ENCODE peak calls at places on chromosomes 16 and 17, in nine cellular contexts. G is esophagus muscularis mucosa, P is endothelial cell of umbilical vein, U is HCT116, F is A549, R is IMR-90, X is esophagus squamous epithelium, D is heart left ventricle, I is prostate gland. S is an unnamed sample.

GRCh38 chr17:31549121-31549524 is 157.6 kb downstream of the RAB11FIP4 start:
- DNase-seq in F (peak), X (no peak), R (no peak), P (peak), I (no peak), D (no peak), U (no peak), G (no peak), S (no peak)

GRCh38 chr16:19555938-19556778 is 655 bp downstream of the VPS35L start:
- DNase-seq in U (peak), P (peak), D (no peak), R (peak), X (no peak), I (no peak), F (peak), G (no peak), S (no peak)

GRCh38 chr16:30740364-30741251 is 7.6 kb upstream of the PHKG2 start:
- DNase-seq in R (peak), U (peak), F (peak), P (peak), X (no peak), G (peak), D (peak), I (peak), S (peak)

GRCh38 chr17:57080708-57081107 is 4.3 kb upstream of the AKAP1 start:
- DNase-seq in P (no peak), U (no peak), X (no peak), D (no peak), F (no peak), R (peak), G (no peak), I (no peak), S (no peak)

GRCh38 chr17:82931696-82932060 is 91.9 kb upstream of the ZNF750 start:
- DNase-seq in G (peak), R (peak), F (no peak), P (no peak), D (peak), I (no peak), X (no peak), U (no peak), S (peak)

GRCh38 chr16:48831081-48831722 is 221.2 kb upstream of the N4BP1 start:
- DNase-seq in U (peak), P (no peak), I (no peak), F (peak), R (no peak), X (no peak), D (no peak), G (peak), S (no peak)

GRCh38 chr16:87017388-87018012 is 299.7 kb downstream of the C16orf95 start:
- DNase-seq in I (no peak), G (no peak), R (peak), U (peak), F (peak), D (no peak), X (no peak), P (peak), S (no peak)

GRCh38 chr17:17870292-17870691 is 33.5 kb upstream of the SREBF1 start:
- DNase-seq in I (no peak), U (no peak), D (no peak), X (no peak), P (no peak), G (no peak), R (no peak), F (no peak), S (no peak)

GRCh38 chr16:17437142-17437720 is 33.5 kb downstream of the XYLT1 start:
- DNase-seq in U (no peak), I (no peak), R (no peak), G (no peak), X (no peak), F (no peak), D (no peak), P (no peak), S (no peak)

GRCh38 chr16:8950580-8951077 is 13.1 kb downstream of the USP7 start:
- DNase-seq in D (no peak), X (no peak), G (no peak), P (no peak), R (peak), U (no peak), F (no peak), I (no peak), S (no peak)

GRCh38 chr16:868846-869822 is 68.6 kb upstream of the GNG13 start:
- DNase-seq in U (no peak), P (no peak), R (no peak), I (no peak), G (no peak), D (no peak), X (no peak), F (no peak), S (peak)

GRCh38 chr16:89034573-89034961 is 57.6 kb upstream of the CBFA2T3 start:
- DNase-seq in R (no peak), F (no peak), D (no peak), I (no peak), G (no peak), U (no peak), P (no peak), X (no peak), S (no peak)

GRCh38 chr16:12089492-12090161 is 113.1 kb downstream of the SNX29 start:
- DNase-seq in F (no peak), I (no peak), P (peak), X (no peak), D (no peak), U (peak), R (peak), G (no peak), S (peak)

GRCh38 chr16:26019406-26019805 is 327.6 kb downstream of the HS3ST4 start:
- DNase-seq in U (no peak), G (no peak), R (no peak), I (no peak), P (no peak), F (no peak), X (no peak), D (no peak), S (no peak)

GRCh38 chr16:73047221-73047535 is 750 bp downstream of the ZFHX3 start:
- DNase-seq in D (no peak), U (no peak), F (no peak), I (no peak), P (no peak), R (peak), X (no peak), G (no peak), S (no peak)

GRCh38 chr17:64236827-64237403 is 26.1 kb downstream of the TEX2 start:
- DNase-seq in U (peak), G (no peak), R (no peak), F (peak), P (peak), X (no peak), D (no peak), I (no peak), S (no peak)

GRCh38 chr17:67637901-67638641 is 79.7 kb upstream of the NOL11 start:
- DNase-seq in U (peak), I (peak), G (no peak), D (no peak), R (no peak), F (no peak), P (no peak), X (no peak), S (peak)

GRCh38 chr16:648071-648785 is 937 bp upstream of the WDR90 start:
- DNase-seq in F (no peak), I (peak), R (no peak), P (no peak), G (no peak), X (no peak), D (no peak), U (no peak), S (no peak)

GRCh38 chr17:45410144-45411091 is 22.3 kb downstream of the ARHGAP27 start:
- DNase-seq in R (no peak), U (no peak), G (no peak), I (no peak), D (peak), P (no peak), F (no peak), X (no peak), S (no peak)

GRCh38 chr16:65600629-65601028 is 478.8 kb upstream of the CDH11 start:
- DNase-seq in G (no peak), I (no peak), D (no peak), F (no peak), R (peak), P (no peak), X (no peak), U (no peak), S (no peak)

GRCh38 chr17:72173475-72174116 is 52.8 kb downstream of the SOX9 start:
- DNase-seq in U (no peak), P (no peak), R (peak), F (no peak), G (no peak), D (no peak), X (no peak), I (no peak), S (no peak)

GRCh38 chr16:1159973-1160772 is 7.3 kb downstream of the CACNA1H start:
- DNase-seq in I (peak), F (no peak), U (no peak), R (no peak), D (peak), X (no peak), G (no peak), P (no peak), S (peak)

GRCh38 chr16:21973945-21974344 is 20.8 kb downstream of the UQCRC2 start:
- DNase-seq in X (no peak), U (no peak), R (no peak), D (no peak), P (no peak), F (no peak), I (no peak), G (no peak), S (no peak)

GRCh38 chr16:90020838-90021382 is 1.7 kb upstream of the DBNDD1 start:
- DNase-seq in D (no peak), X (no peak), I (no peak), P (no peak), F (no peak), G (no peak), U (no peak), R (peak), S (no peak)

GRCh38 chr16:11136600-11136999 is 119.4 kb downstream of the SOCS1 start:
- DNase-seq in D (peak), P (peak), X (no peak), F (no peak), I (no peak), G (no peak), U (no peak), R (no peak), S (no peak)

GRCh38 chr16:85507342-85507741 is 105.8 kb upstream of the GSE1 start:
- DNase-seq in X (no peak), U (no peak), G (no peak), R (no peak), F (no peak), I (no peak), P (peak), D (no peak), S (no peak)

GRCh38 chr17:81398855-81399451 is 3.7 kb downstream of the BAHCC1 start:
- DNase-seq in F (no peak), X (no peak), D (no peak), U (no peak), R (no peak), I (no peak), G (no peak), P (peak), S (no peak)

GRCh38 chr16:71855937-71856662 is 10.3 kb downstream of the ATXN1L start:
- DNase-seq in X (no peak), F (no peak), U (no peak), G (no peak), D (no peak), I (no peak), R (no peak), P (no peak), S (no peak)

GRCh38 chr16:50102046-50102756 is 36.4 kb downstream of the HEATR3 start:
- DNase-seq in R (peak), G (no peak), D (no peak), F (no peak), P (no peak), I (no peak), X (no peak), U (no peak), S (no peak)

GRCh38 chr16:85627835-85628556 is 14.9 kb downstream of the GSE1 start:
- DNase-seq in R (no peak), P (no peak), D (peak), G (no peak), X (no peak), U (no peak), F (no peak), I (no peak), S (no peak)

GRCh38 chr16:77793417-77793816 is 5.1 kb downstream of the VAT1L start:
- DNase-seq in X (no peak), R (no peak), D (no peak), F (no peak), U (no peak), G (no peak), I (no peak), P (no peak), S (no peak)

GRCh38 chr17:16486373-16487250 is 5.4 kb downstream of the LRRC75A start:
- DNase-seq in R (peak), U (no peak), G (no peak), I (peak), D (peak), X (no peak), F (no peak), P (peak), S (peak)

GRCh38 chr16:17027488-17028129 is 443.2 kb downstream of the XYLT1 start:
- DNase-seq in U (no peak), G (no peak), X (no peak), I (no peak), D (no peak), P (no peak), R (no peak), F (no peak), S (no peak)

GRCh38 chr17:1094591-1094990 is 85.2 kb downstream of the ABR start:
- DNase-seq in G (no peak), D (no peak), X (no peak), P (no peak), U (no peak), F (no peak), I (no peak), R (no peak), S (no peak)

GRCh38 chr17:1091885-1092284 is 87.9 kb downstream of the ABR start:
- DNase-seq in G (no peak), D (no peak), R (no peak), U (no peak), I (peak), F (no peak), P (no peak), X (no peak), S (no peak)

GRCh38 chr17:1099242-1099641 is 80.5 kb downstream of the ABR start:
- DNase-seq in P (no peak), R (no peak), I (no peak), D (no peak), G (no peak), F (no peak), U (no peak), X (no peak), S (no peak)

GRCh38 chr17:1095093-1095852 is 84.5 kb downstream of the ABR start:
- DNase-seq in D (no peak), R (no peak), F (no peak), X (no peak), P (no peak), G (no peak), U (no peak), I (peak), S (no peak)

DNA sequence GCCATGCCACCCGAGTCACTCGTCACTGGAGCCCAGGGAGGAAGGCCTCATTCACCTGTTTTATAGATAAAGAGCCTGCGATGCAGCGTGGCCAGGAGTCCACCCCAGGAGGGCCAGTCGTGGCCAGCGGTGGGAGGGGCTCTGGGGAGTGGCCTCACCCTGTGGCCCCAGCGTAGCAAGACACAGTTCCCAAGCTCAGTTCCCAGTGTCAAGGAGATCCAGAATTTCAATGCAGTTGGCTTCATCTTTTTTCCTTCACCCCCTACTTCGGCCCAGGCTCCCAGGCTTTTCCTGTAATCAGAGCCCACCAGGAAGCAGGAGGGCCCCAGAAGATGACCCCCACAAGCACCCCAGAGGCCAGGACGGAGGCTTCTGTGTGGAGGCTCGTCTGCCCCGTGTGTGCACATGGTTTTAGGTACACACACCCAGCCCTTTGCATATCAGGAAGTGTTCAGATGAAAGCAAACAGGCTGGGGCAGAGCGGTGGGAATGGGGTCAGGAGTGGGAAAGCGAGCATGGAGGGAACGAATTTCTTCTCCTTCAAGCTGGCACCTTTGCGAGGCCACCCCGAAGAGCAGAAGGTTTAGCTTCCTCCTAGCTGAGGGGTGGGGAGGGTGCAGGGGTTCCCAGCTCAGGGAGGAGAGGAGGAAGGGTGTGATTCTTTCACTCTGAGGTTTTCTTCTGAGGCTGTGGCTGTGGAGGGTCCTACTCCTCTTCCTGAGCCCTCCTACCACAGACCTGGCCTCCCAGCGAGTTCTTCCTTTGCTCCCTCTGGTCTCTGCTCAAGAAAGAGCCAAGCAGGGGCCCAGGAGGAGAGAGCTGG is 83.7 kb downstream of the ABR start:
- DNase-seq in F (no peak), I (no peak), G (no peak), X (no peak), U (no peak), D (no peak), P (no peak), R (no peak), S (no peak)
- TF ChIP-seq POLR2A in F (no peak), I (peak), G (no peak), X (no peak), U (no peak), D (no peak), P (no peak), R (no peak), S (no peak)

GRCh38 chr17:37488009-37488604 is 1.6 kb upstream of the DUSP14 start:
- DNase-seq in D (no peak), U (peak), R (peak), X (no peak), I (peak), P (peak), F (peak), G (no peak), S (no peak)

GRCh38 chr17:37488607-37489196 is 989 bp upstream of the DUSP14 start:
- DNase-seq in F (peak), U (peak), P (peak), R (peak), D (peak), X (no peak), I (peak), G (peak), S (peak)

GRCh38 chr17:37490638-37491614 is 1.2 kb downstream of the DUSP14 start:
- DNase-seq in X (no peak), I (peak), D (peak), U (peak), G (no peak), P (peak), F (peak), R (peak), S (peak)

GRCh38 chr17:37489197-37490001 is at the start of gene DUSP14:
- DNase-seq in D (peak), X (no peak), I (peak), R (peak), P (peak), G (no peak), U (peak), F (peak), S (peak)

GRCh38 chr17:37490022-37490587 is 414 bp downstream of the DUSP14 start:
- DNase-seq in U (no peak), G (peak), I (peak), F (peak), P (peak), X (no peak), R (peak), D (peak), S (peak)
- TF ChIP-seq CTCF in U (no peak), G (no peak), I (peak), F (peak), P (peak), X (peak), R (peak), D (no peak), S (no peak)

GRCh38 chr17:77879896-77880280 is 78.6 kb upstream of the TNRC6C start:
- DNase-seq in R (no peak), U (no peak), P (no peak), X (no peak), G (no peak), F (no peak), D (no peak), I (no peak), S (no peak)
- H3K27ac ChIP-seq in R (no peak), U (no peak), P (no peak), X (no peak), G (no peak), F (no peak), D (no peak), I (no peak), S (no peak)

DNA sequence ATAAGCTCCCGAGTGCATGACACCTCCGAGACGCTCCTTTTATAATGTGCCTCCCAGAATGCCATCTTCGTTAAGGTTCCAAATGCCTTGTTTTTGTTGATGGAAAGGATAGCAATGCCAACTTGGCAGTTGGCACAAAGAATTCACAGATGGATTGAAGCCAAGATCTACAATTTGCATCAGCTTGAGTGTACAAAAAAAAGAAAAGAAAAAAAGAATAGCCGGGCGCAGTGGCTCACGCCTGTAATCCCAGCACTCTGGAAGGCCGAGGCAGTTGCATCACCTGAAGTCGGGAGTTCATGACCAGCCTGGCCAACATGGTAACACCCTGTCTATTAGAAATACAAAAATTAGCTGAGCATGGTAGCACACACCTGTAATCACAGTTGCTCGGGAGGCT is 7.6 kb downstream of the TBC1D16 start:
- DNase-seq in X (no peak), I (no peak), U (no peak), D (no peak), P (peak), F (no peak), R (no peak), G (no peak), S (no peak)
- TF ChIP-seq POLR2A in X (no peak), I (no peak), U (no peak), D (no peak), P (no peak), F (no peak), R (no peak), G (no peak), S (no peak)

S was measured in ovary.